ENCODE peak calls at places on chromosomes 13 and 19, in nine cellular contexts. S is SK-N-SH, G is A549, W is stomach, J is K562, B is GM12878, H is sigmoid colon, M is tibial nerve, U is ovary. A is an unnamed sample.

GRCh38 chr13:111518161-111518791 is 197.8 kb downstream of the TEX29 start:
- DNase-seq in J (peak; percentile 5), U (no peak), M (no peak), B (no peak), H (no peak), S (no peak), W (no peak), G (no peak), A (no peak)

GRCh38 chr19:49626243-49626642 is 13.7 kb downstream of the RRAS start:
- DNase-seq in M (no peak), J (no peak), U (no peak), S (no peak), G (no peak), H (no peak), W (no peak), B (no peak), A (no peak)

GRCh38 chr19:43642531-43642930 is 2.9 kb upstream of the CADM4 start:
- DNase-seq in M (no peak), B (no peak), W (no peak), H (no peak), G (no peak), U (no peak), S (no peak), J (no peak), A (no peak)

GRCh38 chr13:109704771-109705628 is 81.4 kb downstream of the IRS2 start:
- DNase-seq in G (peak; percentile 22), B (no peak), S (no peak), M (no peak), U (no peak), H (peak; percentile 77), W (peak; percentile 57), J (no peak), A (no peak)

GRCh38 chr13:93476175-93476574 is 249.6 kb downstream of the GPC6 start:
- DNase-seq in J (no peak), U (no peak), W (no peak), G (no peak), S (no peak), M (no peak), H (no peak), B (no peak), A (no peak)

GRCh38 chr19:11196406-11197287 is 698 bp downstream of the KANK2 start:
- DNase-seq in G (peak; percentile 29), U (peak; percentile 64), W (peak; percentile 36), S (peak; percentile 85), B (no peak), H (peak; percentile 78), J (peak; percentile 52), M (no peak), A (no peak)

GRCh38 chr19:10533656-10534386 is 9.9 kb upstream of the ATG4D start:
- DNase-seq in H (no peak), G (no peak), W (no peak), M (no peak), J (no peak), U (no peak), B (no peak), S (no peak), A (no peak)

GRCh38 chr13:110981379-110981778 is 66.5 kb upstream of the ANKRD10 start:
- DNase-seq in B (no peak), M (no peak), G (no peak), W (no peak), S (no peak), J (peak; percentile 74), U (no peak), H (no peak), A (no peak)

GRCh38 chr13:111510502-111511218 is 190.2 kb downstream of the TEX29 start:
- DNase-seq in G (no peak), B (no peak), U (no peak), J (no peak), S (no peak), W (peak; percentile 4), M (no peak), H (no peak), A (no peak)

DNA sequence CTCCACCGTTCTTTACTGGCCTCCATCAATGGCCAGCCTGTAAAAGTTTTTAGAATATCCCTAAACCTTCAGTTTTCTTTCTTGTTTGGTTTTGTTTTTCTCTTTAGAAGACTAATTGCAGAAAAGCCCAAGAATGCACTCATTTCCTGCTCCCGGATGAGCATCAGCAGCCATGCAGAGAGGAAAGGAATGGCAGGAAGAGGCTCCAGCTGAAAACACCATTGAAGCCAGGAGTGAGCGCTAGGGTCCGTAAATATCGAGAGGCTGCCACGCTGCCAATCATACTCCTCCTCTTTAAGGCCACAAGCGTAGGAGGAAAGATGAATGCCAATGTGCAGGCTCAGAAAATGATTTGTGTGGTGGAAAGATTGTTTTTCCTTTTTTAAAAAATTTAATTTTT is 57.4 kb upstream of the UBE2L5 start:
- DNase-seq in H (no peak), W (no peak), J (no peak), U (no peak), B (no peak), G (no peak), S (no peak), M (no peak), A (no peak)
- TF ChIP-seq EP300 in H (no peak), W (no peak), J (no peak), U (no peak), B (no peak), G (no peak), S (no peak), M (no peak), A (no peak)

DNA sequence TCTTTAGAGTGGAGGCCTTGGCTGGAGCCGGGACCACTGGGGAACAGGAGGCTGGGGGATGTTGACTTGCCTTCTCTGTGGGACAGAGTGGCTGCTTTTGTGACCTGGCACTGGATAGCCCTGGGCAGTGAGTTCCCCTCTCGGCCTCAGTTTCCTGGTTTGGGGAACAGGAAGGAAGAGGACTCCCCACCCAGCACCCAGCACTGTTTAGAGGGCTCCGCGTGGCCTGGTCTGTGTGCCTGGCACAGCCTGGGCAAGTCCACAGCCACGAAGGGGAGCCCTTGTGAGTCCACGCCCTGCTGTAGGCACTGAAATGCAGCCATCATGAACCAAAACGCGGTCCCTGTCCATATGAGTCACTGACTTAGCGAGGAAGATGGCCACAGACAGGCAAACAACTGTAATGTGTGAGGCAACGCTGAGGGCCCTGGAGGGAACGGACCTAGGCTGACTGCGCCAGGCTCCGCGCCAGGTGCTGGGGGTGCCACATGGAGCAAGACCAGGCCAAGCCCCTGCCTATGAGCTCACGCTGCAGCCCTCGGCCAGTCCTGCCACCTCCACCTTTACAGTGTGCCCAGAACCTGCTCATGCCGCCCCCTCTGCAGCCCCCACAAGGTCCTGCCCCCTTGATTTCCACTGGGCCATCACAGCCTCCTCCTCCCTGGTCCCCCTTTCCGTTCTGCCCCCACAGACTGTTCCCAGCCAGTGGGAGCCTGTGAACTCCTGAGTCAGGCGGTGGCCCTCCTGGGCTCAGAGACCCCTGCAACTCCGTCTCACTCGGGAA is 35.5 kb downstream of the PAK4 start:
- DNase-seq in S (no peak), J (no peak), B (no peak), W (no peak), H (no peak), G (no peak), U (no peak), M (no peak), A (no peak)
- H3K27ac ChIP-seq in S (peak overlapping the region; percentile 29), J (no peak overlapping the region), B (no peak overlapping the region), W (peak overlapping the region; percentile 42), H (peak overlapping the region; percentile 58), G (peak overlapping the region; percentile 70), U (peak overlapping the region; percentile 1), M (peak overlapping the region; percentile 73), A (peak overlapping the region; percentile 18)

DNA sequence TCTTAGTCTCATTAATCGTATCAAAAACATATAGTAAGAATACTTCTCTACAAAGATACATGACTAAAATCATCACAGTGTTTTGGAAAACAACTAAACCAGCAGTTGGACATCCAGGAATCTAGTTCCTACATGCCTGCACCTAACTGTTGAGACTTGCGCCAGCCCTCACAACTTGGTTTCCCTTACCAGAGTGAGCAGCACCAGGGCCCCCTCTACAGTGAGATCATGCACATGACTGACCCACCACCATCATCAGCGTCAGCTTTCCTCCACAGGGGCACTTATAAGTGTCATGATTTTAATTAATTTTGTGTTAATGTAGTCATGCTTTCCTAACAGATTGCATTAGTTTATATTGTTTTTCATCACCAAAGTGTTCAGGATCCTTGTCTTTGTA is 1322.0 kb downstream of the EFNB2 start:
- DNase-seq in S (no peak), W (no peak), M (no peak), B (no peak), J (no peak), H (no peak), U (no peak), G (no peak), A (no peak)
- TF ChIP-seq EP300 in S (no peak), W (no peak), M (no peak), B (no peak), J (no peak), H (no peak), U (no peak), G (no peak), A (no peak)

DNA sequence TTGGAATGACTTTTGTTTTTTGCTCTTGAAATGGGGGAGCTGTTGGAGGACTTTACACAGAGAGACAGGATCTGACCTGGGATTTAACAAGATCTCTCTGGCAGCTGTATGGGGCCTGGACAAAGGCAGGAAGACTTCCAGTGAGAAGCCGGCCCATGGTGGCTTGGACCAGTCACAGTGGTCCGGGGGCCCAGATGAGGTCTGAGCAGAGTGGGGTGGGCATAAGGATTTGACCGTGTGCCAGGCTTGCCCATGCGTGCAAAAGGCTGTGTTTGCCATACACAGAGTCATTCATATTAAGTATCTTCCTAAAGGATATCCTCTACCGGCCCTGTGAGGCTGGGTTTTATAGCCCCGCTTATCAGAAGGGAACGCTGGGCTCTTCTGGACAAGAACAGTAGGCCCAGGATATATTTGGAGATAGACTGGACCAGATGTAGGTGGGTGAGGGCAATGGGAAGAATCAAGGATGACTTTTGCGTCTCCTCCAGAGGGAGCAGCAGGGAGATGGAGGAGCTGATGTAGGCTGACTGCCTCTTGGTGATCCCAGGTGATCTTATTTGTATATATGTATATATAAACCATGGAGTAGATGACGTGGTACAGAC is 4.1 kb downstream of the SPACA6 start:
- DNase-seq in M (no peak), W (peak; percentile 22), U (no peak), B (no peak), S (peak; percentile 2), J (no peak), G (no peak), H (no peak), A (no peak)
- H3K27ac ChIP-seq in M (no peak overlapping the region), W (no peak overlapping the region), U (no peak overlapping the region), B (no peak overlapping the region), S (no peak overlapping the region), J (no peak overlapping the region), G (no peak overlapping the region), H (no peak overlapping the region), A (no peak overlapping the region)

A was measured in esophagus muscularis mucosa.